ENCODE peak calls at places on chromosomes 13 and 19, in six cellular contexts. B is IMR-90, G is neuronal stem cell, N is H1, K is mesenchymal stem cell, X is trophoblast cell. F is an unnamed sample.

GRCh38 chr13:73602295-73602694 is 531.9 kb downstream of the KLF12 start:
- DNase-seq in B (peak; percentile 28), G (no peak), N (no peak), K (no peak), X (peak; percentile 47), F (peak; percentile 60)

GRCh38 chr19:36719687-36720556 is 32.5 kb downstream of the ZNF567 start:
- DNase-seq in B (no peak), G (no peak), N (no peak), K (peak; percentile 36), X (no peak), F (peak; percentile 48)

GRCh38 chr19:18388328-18389094 is 2.6 kb downstream of the GDF15 start:
- DNase-seq in B (no peak), G (peak; percentile 76), N (peak; percentile 98), K (peak; percentile 57), X (peak; percentile 88), F (peak; percentile 76)

GRCh38 chr19:1264801-1265610 is 4.1 kb upstream of the CIRBP start:
- DNase-seq in B (peak; percentile 88), G (no peak), N (peak; percentile 81), K (peak; percentile 95), X (peak; percentile 92), F (peak; percentile 95)

GRCh38 chr13:18236528-18236815 is 945.2 kb downstream of the TUBA3C start:
- DNase-seq in B (no peak), G (no peak), N (no peak), K (no peak), X (no peak), F (no peak)

GRCh38 chr13:27476943-27477681 is 26.7 kb upstream of the MTIF3 start:
- DNase-seq in B (peak; percentile 50), G (no peak), N (no peak), K (peak; percentile 44), X (no peak), F (no peak)

GRCh38 chr13:59684105-59684504 is 479.6 kb downstream of the DIAPH3 start:
- DNase-seq in B (no peak), G (no peak), N (no peak), K (no peak), X (no peak), F (no peak)

GRCh38 chr13:30744056-30744684 is 8.8 kb downstream of the ALOX5AP start:
- DNase-seq in B (peak; percentile 61), G (no peak), N (no peak), K (peak; percentile 86), X (peak; percentile 62), F (no peak)

GRCh38 chr13:94303644-94304174 is 175.8 kb downstream of the DCT start:
- DNase-seq in B (no peak), G (no peak), N (no peak), K (peak; percentile 23), X (no peak), F (peak; percentile 62)

GRCh38 chr19:16117594-16118033 is 5.9 kb downstream of the RAB8A start:
- DNase-seq in B (no peak), G (no peak), N (no peak), K (no peak), X (no peak), F (no peak)

GRCh38 chr13:109275848-109276247 is 510.5 kb downstream of the IRS2 start:
- DNase-seq in B (no peak), G (no peak), N (no peak), K (peak; percentile 47), X (no peak), F (peak; percentile 61)

GRCh38 chr19:52735734-52736133 is 890 bp upstream of the ZNF611 start:
- DNase-seq in B (no peak), G (peak; percentile 47), N (peak; percentile 75), K (peak; percentile 54), X (peak; percentile 96), F (peak; percentile 98)

GRCh38 chr19:58277197-58277596 is 1.6 kb upstream of the ZNF8 start:
- DNase-seq in B (no peak), G (no peak), N (no peak), K (no peak), X (no peak), F (no peak)

GRCh38 chr19:28039677-28040381 is 1173.1 kb downstream of the UQCRFS1 start:
- DNase-seq in B (no peak), G (no peak), N (no peak), K (no peak), X (no peak), F (no peak)

GRCh38 chr13:110371550-110372465 is 64.7 kb downstream of the COL4A2 start:
- DNase-seq in B (peak; percentile 50), G (no peak), N (no peak), K (peak; percentile 42), X (peak; percentile 35), F (no peak)

GRCh38 chr19:17406887-17407196 is 1.4 kb upstream of the BST2 start:
- DNase-seq in B (no peak), G (no peak), N (no peak), K (no peak), X (peak; percentile 18), F (no peak)

GRCh38 chr19:5094768-5095567 is 126.1 kb downstream of the KDM4B start:
- DNase-seq in B (no peak), G (no peak), N (no peak), K (no peak), X (no peak), F (no peak)

GRCh38 chr13:40026174-40026585 is 370.7 kb downstream of the COG6 start:
- DNase-seq in B (peak; percentile 11), G (no peak), N (no peak), K (no peak), X (no peak), F (no peak)

GRCh38 chr13:112657850-112658445 is 31.9 kb upstream of the ATP11A start:
- DNase-seq in B (peak; percentile 81), G (no peak), N (no peak), K (peak; percentile 70), X (peak; percentile 96), F (peak; percentile 83)

GRCh38 chr13:79895416-79895815 is 414.5 kb downstream of the NDFIP2 start:
- DNase-seq in B (no peak), G (no peak), N (no peak), K (no peak), X (no peak), F (no peak)

GRCh38 chr13:112723771-112724170 is 33.9 kb downstream of the ATP11A start:
- DNase-seq in B (no peak), G (no peak), N (no peak), K (no peak), X (peak; percentile 55), F (no peak)

GRCh38 chr13:25587581-25587980 is 215.8 kb downstream of the ATP8A2 start:
- DNase-seq in B (no peak), G (no peak), N (no peak), K (no peak), X (no peak), F (no peak)

GRCh38 chr19:38433268-38433733 is at the start of gene RYR1:
- DNase-seq in B (no peak), G (peak; percentile 68), N (peak; percentile 94), K (no peak), X (no peak), F (peak; percentile 90)

GRCh38 chr13:28375250-28375930 is 119.5 kb downstream of the FLT1 start:
- DNase-seq in B (no peak), G (no peak), N (no peak), K (no peak), X (no peak), F (peak; percentile 79)

GRCh38 chr13:25171517-25172302 is at the start of gene AMER2:
- DNase-seq in B (no peak), G (peak; percentile 57), N (peak; percentile 64), K (peak; percentile 35), X (peak; percentile 39), F (peak; percentile 36)

GRCh38 chr19:2542341-2543069 is 66.6 kb downstream of the GADD45B start:
- DNase-seq in B (peak; percentile 71), G (no peak), N (no peak), K (peak; percentile 92), X (peak; percentile 41), F (peak; percentile 70)
- H2AK5ac ChIP-seq in B (peak overlapping the region; percentile 90), G (peak overlapping the region; percentile 36), N (peak overlapping the region; percentile 79), K (peak overlapping the region; percentile 98), X (peak overlapping the region; percentile 19), F (peak overlapping the region; percentile 79)

GRCh38 chr19:9535934-9536333 is 2.5 kb downstream of the ZNF426 start:
- DNase-seq in B (no peak), G (no peak), N (no peak), K (no peak), X (no peak), F (no peak)

DNA sequence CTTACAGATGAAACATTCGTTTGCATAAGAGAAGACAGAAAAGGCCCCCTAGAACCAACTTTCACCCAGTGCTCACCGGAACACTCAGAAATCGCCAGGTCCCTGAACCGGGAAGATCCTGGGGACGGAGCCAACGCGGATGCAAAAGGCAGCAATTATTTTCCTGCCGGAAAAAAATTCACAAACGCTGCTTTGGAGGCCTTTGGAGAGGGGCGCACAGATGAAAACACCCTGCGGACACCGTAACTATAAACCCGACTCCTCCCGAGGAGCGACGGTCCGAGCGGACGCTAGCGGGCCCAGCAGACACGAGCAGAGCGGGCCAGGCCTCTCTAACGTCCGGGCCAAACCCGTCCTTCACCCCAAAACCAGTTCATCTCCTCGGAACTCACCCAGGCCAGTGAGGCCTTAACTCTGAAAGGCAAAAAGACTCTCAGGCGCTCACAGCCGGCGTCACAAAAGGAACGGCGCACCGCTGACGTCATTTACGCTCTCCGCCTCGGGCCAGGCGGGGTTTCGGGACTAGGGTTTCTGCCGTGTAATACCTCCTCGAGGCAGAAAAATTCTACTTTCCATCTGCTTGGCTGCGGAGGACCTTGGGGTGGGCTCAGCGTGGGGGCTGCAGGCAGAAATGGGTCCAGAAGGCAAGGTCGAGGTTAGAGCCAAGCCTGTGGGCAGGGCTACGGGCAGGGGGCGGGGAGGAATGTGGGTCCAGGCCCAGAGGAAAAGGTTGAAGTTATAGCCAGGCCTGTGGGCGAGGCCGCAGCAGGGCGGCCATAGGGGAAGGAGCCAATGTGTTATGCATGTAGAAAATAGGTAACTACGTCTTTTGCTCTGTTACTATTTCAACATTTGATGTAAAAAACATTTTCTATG is at the start of gene ZNF426:
- DNase-seq in B (peak; percentile 91), G (peak; percentile 82), N (peak; percentile 95), K (peak; percentile 92), X (peak; percentile 90), F (peak; percentile 96)
- H3K18ac ChIP-seq in B (peak within 1 kb of the TSS; percentile 96), G (peak within 1 kb of the TSS; percentile 100), N (peak within 1 kb of the TSS; percentile 98), K (peak within 1 kb of the TSS; percentile 85), X (peak within 1 kb of the TSS; percentile 55), F (peak within 1 kb of the TSS; percentile 43)

GRCh38 chr13:22915442-22916082 is 265.2 kb upstream of the SGCG start:
- DNase-seq in B (peak; percentile 17), G (peak; percentile 52), N (peak; percentile 84), K (peak; percentile 4), X (peak; percentile 57), F (peak; percentile 93)
- H3K4me3 ChIP-seq in B (peak overlapping the region; percentile 64), G (peak overlapping the region; percentile 89), N (peak overlapping the region; percentile 55), K (peak overlapping the region; percentile 68), X (peak overlapping the region; percentile 84), F (peak overlapping the region; percentile 68)

DNA sequence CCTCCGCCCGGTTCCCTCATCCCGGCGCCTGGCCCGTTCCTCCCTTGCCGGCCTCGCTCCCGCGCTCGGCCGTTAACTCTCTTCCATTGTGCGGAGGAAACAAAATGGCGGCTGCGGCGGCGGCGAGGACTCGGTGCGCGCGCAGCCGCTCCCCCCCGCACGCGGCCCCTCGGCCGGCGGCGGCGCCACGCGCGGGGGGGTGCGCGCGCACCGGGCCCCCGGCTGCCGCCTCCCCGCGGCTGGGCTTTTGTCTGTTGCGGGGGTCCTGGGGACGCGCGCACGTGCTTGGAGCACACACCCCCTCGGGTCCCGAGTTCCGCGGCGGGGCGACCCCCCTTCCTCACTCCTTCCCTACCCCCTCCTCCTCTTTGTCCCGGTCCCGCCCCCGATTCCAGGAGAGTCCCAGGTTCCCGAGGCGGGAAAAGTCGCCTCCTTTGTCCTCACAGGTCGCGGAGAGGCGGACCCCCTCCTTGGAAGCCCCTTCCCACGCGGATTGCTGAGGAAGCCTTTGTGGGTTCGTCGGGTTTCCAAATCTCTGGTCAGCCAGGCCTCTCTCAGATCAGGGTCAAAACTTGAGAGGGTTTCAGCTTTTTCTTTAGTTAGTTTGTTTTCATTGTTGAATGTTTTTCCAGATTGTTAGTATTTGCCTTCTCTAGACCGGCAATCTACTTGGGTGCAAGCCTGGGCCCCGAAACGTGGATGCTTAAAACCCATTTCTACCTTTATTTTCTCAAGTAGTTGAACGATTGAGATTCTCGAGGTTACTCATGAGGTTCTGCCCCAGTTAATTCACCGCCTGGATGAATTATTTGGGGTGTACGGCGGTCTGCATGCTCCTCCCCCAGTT is 687 bp downstream of the ILF3 start:
- DNase-seq in B (no peak), G (peak; percentile 84), N (peak; percentile 89), K (peak; percentile 54), X (peak; percentile 58), F (peak; percentile 91)
- H2AK5ac ChIP-seq in B (peak overlapping the region; percentile 81), G (peak overlapping the region; percentile 100), N (peak overlapping the region; percentile 100), K (peak overlapping the region; percentile 13), X (peak overlapping the region; percentile 92), F (peak overlapping the region; percentile 95)

F was measured in mesendoderm.